ENCODE peak calls at places on chromosomes 12 and 14, in ten cellular contexts. N is pancreas, F is uterus, E is neural progenitor cell, Q is esophagus squamous epithelium, M is fibroblast of lung, X is right lobe of liver, T is upper lobe of left lung, K is cardiac muscle cell, C is left ventricle myocardium inferior. W is an unnamed sample.

GRCh38 chr14:89728964-89729363 is 225.6 kb downstream of the EFCAB11 start:
- DNase-seq in N (no peak), F (no peak), E (no peak), Q (no peak), M (no peak), X (no peak), T (no peak), K (no peak), C (no peak), W (no peak)

GRCh38 chr14:75294649-75295033 is 16.0 kb downstream of the FOS start:
- DNase-seq in N (no peak), F (no peak), E (peak; percentile 50), Q (no peak), M (no peak), X (no peak), T (no peak), K (no peak), C (no peak), W (no peak)

GRCh38 chr12:63103489-63104131 is 47.4 kb downstream of the AVPR1A start:
- DNase-seq in N (no peak), F (no peak), E (peak; percentile 43), Q (no peak), M (peak; percentile 31), X (no peak), T (no peak), K (peak; percentile 40), C (no peak), W (no peak)

GRCh38 chr14:76811561-76811960 is 1.1 kb downstream of the ANGEL1 start:
- DNase-seq in N (no peak), F (no peak), E (peak; percentile 15), Q (no peak), M (no peak), X (no peak), T (no peak), K (no peak), C (no peak), W (no peak)

GRCh38 chr14:51744372-51745150 is 92.9 kb downstream of the FRMD6 start:
- DNase-seq in N (no peak), F (no peak), E (no peak), Q (no peak), M (no peak), X (no peak), T (no peak), K (no peak), C (no peak), W (no peak)

GRCh38 chr12:17283563-17283962 is 677.6 kb upstream of the LMO3 start:
- DNase-seq in N (no peak), F (no peak), E (no peak), Q (no peak), M (no peak), X (no peak), T (no peak), K (no peak), C (no peak), W (no peak)

GRCh38 chr14:89787525-89787924 is 167.0 kb downstream of the EFCAB11 start:
- DNase-seq in N (no peak), F (no peak), E (no peak), Q (no peak), M (no peak), X (no peak), T (no peak), K (no peak), C (no peak), W (no peak)

GRCh38 chr14:54512393-54512792 is 2.7 kb downstream of the CGRRF1 start:
- DNase-seq in N (no peak), F (no peak), E (no peak), Q (no peak), M (no peak), X (no peak), T (no peak), K (no peak), C (no peak), W (no peak)

GRCh38 chr14:66425402-66425801 is 60.8 kb upstream of the CCDC196 start:
- DNase-seq in N (no peak), F (no peak), E (no peak), Q (no peak), M (no peak), X (peak; percentile 67), T (no peak), K (no peak), C (peak; percentile 35), W (no peak)

GRCh38 chr12:20629414-20630156 is 65.5 kb upstream of the SLCO1C1 start:
- DNase-seq in N (no peak), F (no peak), E (no peak), Q (no peak), M (peak; percentile 46), X (peak; percentile 90), T (no peak), K (peak; percentile 73), C (peak; percentile 21), W (peak; percentile 76)

GRCh38 chr12:752673-753400 is 458 bp downstream of the WNK1 start:
- DNase-seq in N (peak; percentile 83), F (no peak), E (peak; percentile 89), Q (no peak), M (peak; percentile 48), X (peak; percentile 78), T (peak; percentile 93), K (peak; percentile 59), C (peak; percentile 57), W (no peak)

GRCh38 chr14:103519043-103519836 is 3.4 kb downstream of the CKB start:
- DNase-seq in N (no peak), F (peak; percentile 31), E (no peak), Q (no peak), M (peak; percentile 27), X (no peak), T (no peak), K (peak; percentile 33), C (peak; percentile 19), W (no peak)

GRCh38 chr12:124131671-124132058 is 158.7 kb downstream of the ZNF664 start:
- DNase-seq in N (no peak), F (no peak), E (no peak), Q (no peak), M (no peak), X (no peak), T (no peak), K (no peak), C (no peak), W (no peak)

GRCh38 chr14:61552196-61552595 is 143.1 kb upstream of the HIF1A start:
- DNase-seq in N (no peak), F (no peak), E (no peak), Q (no peak), M (no peak), X (no peak), T (no peak), K (no peak), C (no peak), W (peak; percentile 63)

GRCh38 chr14:35368993-35369392 is 35.6 kb downstream of the NFKBIA start:
- DNase-seq in N (no peak), F (no peak), E (no peak), Q (no peak), M (no peak), X (no peak), T (no peak), K (no peak), C (no peak), W (no peak)

GRCh38 chr14:35367056-35367372 is 37.5 kb downstream of the NFKBIA start:
- DNase-seq in N (no peak), F (no peak), E (no peak), Q (no peak), M (no peak), X (no peak), T (peak; percentile 42), K (no peak), C (no peak), W (no peak)

GRCh38 chr14:35368139-35368460 is 36.4 kb downstream of the NFKBIA start:
- DNase-seq in N (no peak), F (no peak), E (no peak), Q (no peak), M (no peak), X (no peak), T (no peak), K (no peak), C (no peak), W (no peak)

GRCh38 chr14:35369701-35370191 is 34.8 kb downstream of the NFKBIA start:
- DNase-seq in N (no peak), F (no peak), E (no peak), Q (no peak), M (no peak), X (no peak), T (peak; percentile 70), K (no peak), C (no peak), W (no peak)

GRCh38 chr14:35368583-35368982 is 36.0 kb downstream of the NFKBIA start:
- DNase-seq in N (no peak), F (no peak), E (no peak), Q (no peak), M (no peak), X (no peak), T (peak; percentile 59), K (peak; percentile 22), C (no peak), W (no peak)
- H3K4me3 ChIP-seq in N (no peak overlapping the region), F (no peak overlapping the region), E (no peak overlapping the region), Q (peak overlapping the region; percentile 10), M (no peak overlapping the region), X (no peak overlapping the region), T (no peak overlapping the region), K (no peak overlapping the region), C (peak overlapping the region; percentile 11), W (no peak overlapping the region)

GRCh38 chr14:100299238-100299560 is 7.0 kb downstream of the SLC25A29 start:
- DNase-seq in N (peak; percentile 42), F (no peak), E (no peak), Q (no peak), M (no peak), X (no peak), T (no peak), K (no peak), C (peak; percentile 8), W (no peak)
- H3K4me1 ChIP-seq in N (peaks cover 12% of the 10 kb centered on the region), F (peaks cover 23% of the 10 kb centered on the region), E (peaks cover 8% of the 10 kb centered on the region), Q (peaks cover 28% of the 10 kb centered on the region), M (peaks cover 6% of the 10 kb centered on the region), X (no peaks in the 10 kb centered on the region), T (peaks cover 52% of the 10 kb centered on the region), K (no peaks in the 10 kb centered on the region), C (peaks cover 50% of the 10 kb centered on the region), W (peaks cover 17% of the 10 kb centered on the region)

DNA sequence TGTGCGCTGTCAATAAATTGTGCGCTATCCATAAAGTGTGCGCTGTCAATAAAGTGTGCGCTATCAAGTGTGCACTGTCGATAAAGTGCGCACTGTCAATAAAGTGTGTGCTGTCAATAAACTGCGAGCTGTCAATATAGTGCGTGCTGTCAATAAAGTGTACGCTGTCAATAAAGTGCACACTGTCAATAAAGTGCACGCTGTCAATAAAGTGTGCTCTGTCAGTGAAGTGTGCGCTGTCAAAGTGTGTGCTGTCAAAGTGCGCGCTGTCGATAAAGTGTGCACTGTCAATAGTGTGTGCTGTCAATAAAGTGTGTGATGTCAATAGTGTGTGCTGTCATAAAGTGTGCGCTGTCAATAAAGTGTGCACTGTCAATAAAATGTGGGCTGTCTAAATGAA is 2.9 kb upstream of the CHGA start:
- DNase-seq in N (no peak), F (no peak), E (no peak), Q (no peak), M (no peak), X (no peak), T (no peak), K (no peak), C (no peak), W (no peak)
- H3K27me3 ChIP-seq in N (no peaks in the 10 kb centered on the region), F (no peaks in the 10 kb centered on the region), E (peaks cover 95% of the 10 kb centered on the region), Q (no peaks in the 10 kb centered on the region), M (peaks cover 6% of the 10 kb centered on the region), X (no peaks in the 10 kb centered on the region), T (no peaks in the 10 kb centered on the region), K (peaks cover 40% of the 10 kb centered on the region), C (peaks cover 98% of the 10 kb centered on the region), W (no peaks in the 10 kb centered on the region)

GRCh38 chr14:36508418-36509051 is 11.5 kb downstream of the NKX2-1 start:
- DNase-seq in N (no peak), F (no peak), E (peak; percentile 66), Q (no peak), M (no peak), X (no peak), T (peak; percentile 90), K (no peak), C (no peak), W (no peak)
- H3K4me3 ChIP-seq in N (no peak overlapping the region), F (no peak overlapping the region), E (no peak overlapping the region), Q (no peak overlapping the region), M (no peak overlapping the region), X (no peak overlapping the region), T (peak overlapping the region; percentile 24), K (no peak overlapping the region), C (no peak overlapping the region), W (no peak overlapping the region)

W was measured in ascending aorta.